ENCODE peak calls at places on chromosomes 4 and X, in eight cellular contexts. U is lower leg skin, Z is GM06990, R is EL, X is NCI-H2029, N is occipital lobe, Q is ureter, M is iris pigment epithelial cell. W is an unnamed sample.

GRCh38 chrX:154458116-154458953 is at the start of gene PLXNA3:
- DNase-seq in U (no peak), Z (peak), R (peak), X (no peak), N (no peak), Q (no peak), M (no peak), W (no peak)

GRCh38 chrX:70423937-70424336 is 823 bp downstream of the GDPD2 start:
- DNase-seq in U (no peak), Z (no peak), R (no peak), X (no peak), N (no peak), Q (no peak), M (no peak), W (no peak)

GRCh38 chr4:187417761-187418160 is 577.8 kb upstream of the ZFP42 start:
- DNase-seq in U (no peak), Z (no peak), R (no peak), X (no peak), N (no peak), Q (no peak), M (no peak), W (no peak)

GRCh38 chrX:50905334-50905733 is 5.2 kb upstream of the BMP15 start:
- DNase-seq in U (no peak), Z (no peak), R (no peak), X (peak), N (no peak), Q (no peak), M (no peak), W (no peak)

GRCh38 chr4:56469489-56470210 is 2.2 kb downstream of the SRP72 start:
- DNase-seq in U (no peak), Z (no peak), R (no peak), X (no peak), N (no peak), Q (no peak), M (no peak), W (no peak)

GRCh38 chr4:24912252-24913098 is at the start of gene CCDC149:
- DNase-seq in U (no peak), Z (no peak), R (peak), X (peak), N (peak), Q (peak), M (peak), W (peak)

GRCh38 chr4:145539677-145540076 is 58.0 kb downstream of the SMAD1 start:
- DNase-seq in U (no peak), Z (no peak), R (no peak), X (no peak), N (no peak), Q (no peak), M (no peak), W (no peak)

GRCh38 chr4:183348706-183349659 is 26.8 kb upstream of the CLDN24 start:
- DNase-seq in U (no peak), Z (no peak), R (peak), X (no peak), N (no peak), Q (no peak), M (peak), W (no peak)

GRCh38 chrX:68650491-68650890 is 3.0 kb downstream of the STARD8 start:
- DNase-seq in U (no peak), Z (no peak), R (peak), X (no peak), N (no peak), Q (no peak), M (peak), W (no peak)

GRCh38 chr4:2934077-2934812 is 29.0 kb downstream of the NOP14 start:
- DNase-seq in U (no peak), Z (peak), R (peak), X (no peak), N (no peak), Q (peak), M (peak), W (no peak)

GRCh38 chr4:160835789-160836188 is 1328.0 kb downstream of the FSTL5 start:
- DNase-seq in U (no peak), Z (no peak), R (no peak), X (peak), N (no peak), Q (no peak), M (peak), W (no peak)

GRCh38 chr4:140238353-140239041 is 84.5 kb upstream of the MAML3 start:
- DNase-seq in U (peak), Z (no peak), R (peak), X (peak), N (no peak), Q (peak), M (peak), W (peak)